ENCODE peak calls at places on chromosome 12, in five cellular contexts. F is HCT116, P is A549, N is endothelial cell of umbilical vein, O is GM12878. E is an unnamed sample.

GRCh38 chr12:118377005-118377890 is 893 bp downstream of the SUDS3 start:
- DNase-seq in F (no peak), P (no peak), O (no peak), N (peak), E (peak)

GRCh38 chr12:53190108-53190729 is 9.5 kb upstream of the CSAD start:
- DNase-seq in N (peak), F (peak), P (peak), O (no peak), E (peak)

GRCh38 chr12:47843226-47843980 is 23.7 kb upstream of the HDAC7 start:
- DNase-seq in O (no peak), F (no peak), P (no peak), N (no peak), E (no peak)

GRCh38 chr12:30989754-30990153 is 63.2 kb downstream of the TSPAN11 start:
- DNase-seq in F (no peak), P (peak), O (no peak), N (peak), E (peak)

GRCh38 chr12:16449459-16449858 is 102.0 kb downstream of the MGST1 start:
- DNase-seq in F (no peak), P (no peak), O (no peak), N (no peak), E (no peak)

GRCh38 chr12:66188584-66189475 is at the start of gene IRAK3:
- DNase-seq in P (peak), N (peak), O (no peak), F (no peak), E (peak)

GRCh38 chr12:126952106-126953007 is 1314.6 kb upstream of the TMEM132C start:
- DNase-seq in F (no peak), N (no peak), O (no peak), P (no peak), E (no peak)

GRCh38 chr12:114679452-114679875 is 4.5 kb downstream of the TBX3 start:
- DNase-seq in O (no peak), N (no peak), P (no peak), F (no peak), E (no peak)

GRCh38 chr12:101813117-101813516 is 17.6 kb downstream of the GNPTAB start:
- DNase-seq in N (no peak), F (no peak), O (no peak), P (no peak), E (no peak)

GRCh38 chr12:115437061-115437567 is 753.1 kb upstream of the TBX3 start:
- DNase-seq in P (no peak), F (no peak), O (no peak), N (no peak), E (no peak)

GRCh38 chr12:51855586-51856428 is 7.3 kb upstream of the FIGNL2 start:
- DNase-seq in F (no peak), N (peak), O (no peak), P (no peak), E (no peak)

GRCh38 chr12:94488449-94488848 is 28.8 kb upstream of the CEP83 start:
- DNase-seq in N (no peak), O (peak), P (no peak), F (no peak), E (peak)

GRCh38 chr12:53071591-53072551 is 7.3 kb downstream of the SPRYD3 start:
- DNase-seq in O (no peak), F (no peak), N (peak), P (no peak), E (no peak)

GRCh38 chr12:52003016-52003550 is 3.7 kb upstream of the TAMALIN start:
- DNase-seq in N (no peak), P (no peak), O (no peak), F (no peak), E (no peak)

GRCh38 chr12:128914908-128915563 is 61.8 kb downstream of the GLT1D1 start:
- DNase-seq in N (no peak), O (peak), P (no peak), F (no peak), E (peak)

GRCh38 chr12:24945039-24945438 is 3.9 kb downstream of the BCAT1 start:
- DNase-seq in O (no peak), N (no peak), P (no peak), F (no peak), E (no peak)

GRCh38 chr12:10220398-10221077 is 7.9 kb downstream of the GABARAPL1 start:
- DNase-seq in O (no peak), P (no peak), N (peak), F (no peak), E (no peak)

GRCh38 chr12:121811434-121812319 is 7.9 kb downstream of the SETD1B start:
- DNase-seq in F (no peak), P (peak), O (no peak), N (peak), E (peak)

GRCh38 chr12:3752741-3753486 is at the start of gene CRACR2A:
- DNase-seq in O (peak), P (peak), F (peak), N (peak), E (peak)

GRCh38 chr12:754871-755562 is 2.6 kb downstream of the WNK1 start:
- DNase-seq in O (no peak), N (peak), P (peak), F (no peak), E (peak)

GRCh38 chr12:27331299-27331926 is 1.2 kb upstream of the BMAL2 start:
- DNase-seq in P (peak), N (peak), O (peak), F (peak), E (peak)

GRCh38 chr12:132322206-132323132 is 6.9 kb downstream of the GALNT9 start:
- DNase-seq in P (no peak), O (no peak), F (no peak), N (peak), E (no peak)

GRCh38 chr12:109264095-109264942 is 44.8 kb downstream of the FOXN4 start:
- DNase-seq in O (no peak), P (peak), N (peak), F (peak), E (peak)

GRCh38 chr12:11321980-11322379 is 11.7 kb upstream of the PRB4 start:
- DNase-seq in O (no peak), P (no peak), N (no peak), F (no peak), E (no peak)

GRCh38 chr12:3658327-3659163 is 94.4 kb downstream of the CRACR2A start:
- DNase-seq in F (no peak), N (peak), O (no peak), P (no peak), E (peak)

GRCh38 chr12:85007836-85008235 is 28.2 kb downstream of the TSPAN19 start:
- DNase-seq in F (no peak), N (peak), O (no peak), P (peak), E (no peak)

GRCh38 chr12:85309180-85309579 is 29.2 kb downstream of the ALX1 start:
- DNase-seq in F (no peak), O (no peak), P (no peak), N (no peak), E (no peak)

GRCh38 chr12:11745112-11745511 is 95.6 kb downstream of the ETV6 start:
- DNase-seq in O (no peak), F (no peak), N (no peak), P (no peak), E (no peak)

GRCh38 chr12:85872497-85873091 is 1.5 kb upstream of the NTS start:
- DNase-seq in P (peak), N (peak), F (peak), O (no peak), E (peak)

GRCh38 chr12:132095520-132096409 is 48.4 kb downstream of the DDX51 start:
- DNase-seq in O (no peak), F (no peak), N (no peak), P (no peak), E (no peak)

GRCh38 chr12:116590561-116590960 is 31.4 kb downstream of the MAP1LC3B2 start:
- DNase-seq in F (no peak), O (no peak), N (no peak), P (peak), E (peak)

GRCh38 chr12:108560321-108560721 is 652 bp downstream of the SART3 start:
- DNase-seq in F (no peak), N (peak), O (no peak), P (no peak), E (peak)

GRCh38 chr12:110252716-110253115 is 28.3 kb upstream of the ATP2A2 start:
- DNase-seq in N (no peak), O (no peak), F (no peak), P (no peak), E (no peak)

GRCh38 chr12:22215467-22216253 is 118.8 kb downstream of the ST8SIA1 start:
- DNase-seq in O (no peak), P (no peak), N (no peak), F (no peak), E (peak)

GRCh38 chr12:57940915-57941164 is 527 bp upstream of the ATP23 start:
- DNase-seq in N (no peak), P (no peak), F (no peak), O (no peak), E (no peak)

GRCh38 chr12:48883305-48884171 is 17.9 kb upstream of the RND1 start:
- DNase-seq in F (no peak), P (peak), N (peak), O (no peak), E (no peak)

DNA sequence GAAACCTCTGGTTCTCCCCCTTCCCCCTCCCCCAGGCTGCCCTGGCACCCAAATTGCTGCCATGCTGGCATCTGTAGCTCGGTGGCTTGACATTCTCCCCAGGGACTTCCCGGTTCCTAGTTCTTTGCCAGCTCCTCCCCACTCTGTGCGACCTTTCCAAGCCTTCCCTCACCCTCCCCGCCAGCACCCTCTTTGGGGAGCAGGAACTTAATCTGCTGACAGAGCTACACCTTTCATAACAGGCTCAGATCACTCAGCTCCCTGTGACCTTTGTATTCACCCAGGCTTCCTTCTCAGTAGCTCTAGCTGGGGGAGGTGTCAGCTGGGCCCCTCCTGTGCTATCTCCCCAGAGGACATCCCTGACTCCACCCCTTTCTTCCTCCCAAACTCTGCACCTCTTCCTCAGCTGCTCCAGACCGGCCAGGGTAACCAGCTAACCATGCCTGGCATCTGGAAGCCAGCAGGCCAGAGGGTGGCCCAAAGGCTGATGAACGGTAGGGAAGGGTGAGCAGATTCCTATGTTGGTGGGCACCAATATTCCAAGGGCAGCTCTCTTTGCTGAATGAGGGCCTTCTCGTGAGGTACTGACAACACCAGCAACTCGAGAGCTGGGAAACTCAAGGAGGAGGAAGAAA is 1.8 kb upstream of the COX14 start:
- DNase-seq in F (no peak), N (no peak), O (peak), P (peak), E (peak)
- H3K4me3 ChIP-seq in F (peak), N (no peak), O (peak), P (peak), E (no peak)

GRCh38 chr12:104986022-104986941 is at the start of gene NOPCHAP1:
- DNase-seq in P (peak), N (peak), O (peak), F (peak), E (peak)
- TF ChIP-seq POLR2A in P (peak), N (peak), O (peak), F (peak), E (peak)

DNA sequence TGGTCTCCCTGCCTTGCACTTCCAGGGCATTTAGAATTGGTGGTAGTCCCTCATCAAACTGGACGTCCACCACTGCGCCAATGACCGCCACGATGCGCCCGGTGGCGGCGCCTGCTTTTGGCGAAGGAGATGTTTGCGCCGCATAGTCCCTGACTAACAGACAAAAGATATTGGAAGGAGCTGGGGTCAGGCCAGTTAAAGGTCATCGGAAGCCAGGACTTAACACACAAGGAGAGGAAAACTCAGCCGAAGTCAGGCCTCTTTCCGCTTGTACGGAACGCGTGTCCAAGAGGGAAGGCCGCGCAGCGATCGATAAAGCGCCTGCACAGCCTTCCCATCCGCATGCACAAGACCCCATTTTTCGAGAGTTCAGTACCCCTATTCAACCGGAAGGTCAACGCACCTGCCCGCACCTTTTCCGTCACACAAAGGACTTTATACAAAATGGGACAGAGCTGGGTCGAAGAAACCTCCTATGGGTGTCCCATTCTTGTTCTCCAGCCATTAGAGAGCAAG is 525 bp downstream of the ATP5F1B start:
- DNase-seq in P (no peak), F (no peak), O (no peak), N (peak), E (peak)
- TF ChIP-seq MAX in P (no peak), F (no peak), O (no peak), N (no peak), E (no peak)

DNA sequence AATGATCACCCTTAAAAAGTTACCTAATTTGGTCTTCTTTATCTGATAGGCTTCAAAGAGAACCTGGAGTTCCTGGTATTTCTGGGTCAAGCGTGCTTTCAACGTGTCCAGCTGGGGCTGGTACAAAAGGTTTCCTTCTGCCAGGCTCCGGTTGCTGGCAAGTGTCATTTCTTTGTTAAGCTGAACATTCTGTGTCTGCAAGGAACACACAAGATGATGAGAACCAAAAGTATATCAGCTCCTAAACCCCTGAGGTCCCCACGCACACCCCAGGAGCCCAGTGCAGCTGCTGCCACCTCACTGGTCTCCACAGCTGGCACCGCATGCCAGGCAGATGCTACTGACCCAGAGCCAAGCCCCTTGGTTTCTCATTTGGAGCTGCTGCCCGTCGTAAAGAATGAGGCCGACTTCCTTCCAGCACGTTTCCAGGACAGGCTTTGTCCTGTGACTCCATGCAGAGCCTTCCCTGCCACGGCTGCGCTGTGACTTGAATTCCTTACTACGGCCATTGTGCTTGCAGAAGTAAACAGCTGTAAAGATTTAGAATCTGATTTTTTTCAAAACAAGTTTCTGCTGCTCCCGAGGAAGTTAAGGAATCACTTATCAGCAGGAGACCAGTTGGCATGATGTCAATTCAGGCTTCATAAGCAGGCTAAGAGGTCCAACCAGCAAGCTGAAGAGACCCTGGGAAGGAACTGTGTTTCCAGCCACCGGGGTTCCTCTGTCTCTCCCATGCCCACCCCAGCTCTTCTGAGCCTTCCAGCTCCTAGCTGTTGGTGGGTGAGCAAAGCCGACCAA is 24.9 kb downstream of the VPS37B start:
- DNase-seq in O (no peak), N (peak), P (no peak), F (no peak), E (peak)
- H3K4me3 ChIP-seq in O (peak), N (peak), P (no peak), F (no peak), E (peak)

GRCh38 chr12:45122776-45123380 is 72.0 kb upstream of the DBX2 start:
- DNase-seq in O (no peak), F (peak), N (peak), P (peak), E (peak)
- TF ChIP-seq POLR2A in O (no peak), F (no peak), N (no peak), P (no peak), E (no peak)

DNA sequence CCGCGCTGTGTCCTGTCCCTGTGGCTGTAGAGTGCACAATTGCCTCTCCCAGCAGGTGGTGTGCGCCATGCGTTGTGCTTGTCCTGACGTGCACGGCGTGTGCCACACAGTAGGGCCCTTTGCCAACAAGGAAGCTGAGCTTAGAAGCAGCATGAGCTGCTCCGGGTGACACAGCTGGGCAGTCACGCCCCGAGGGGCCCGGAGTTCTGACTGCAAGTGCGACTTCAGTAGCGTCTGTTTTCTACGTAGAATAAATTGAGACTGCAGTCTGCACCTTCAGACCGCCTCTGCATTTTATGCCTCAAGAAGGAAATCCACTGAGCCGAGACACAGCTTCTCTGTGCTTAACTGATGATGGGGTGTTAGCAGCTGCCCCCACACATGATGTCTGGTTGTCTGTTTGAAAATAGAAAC is 81.6 kb downstream of the ADGRD1 start:
- DNase-seq in F (no peak), O (no peak), N (no peak), P (no peak), E (no peak)
- TF ChIP-seq MAX in F (no peak), O (no peak), N (no peak), P (no peak), E (no peak)

E was measured in NB4.